ENCODE peak calls at places on chromosome 6, in seven cellular contexts. One of them, this sample, is unnamed.

GRCh38 chr6:53926505-53926904 is 131.7 kb downstream of the LRRC1 start:
- DNase-seq in thyroid gland: peak
- DNase-seq in GM13977: no peak
- DNase-seq in GM10248: no peak
- DNase-seq in mucosa of descending colon: no peak
- DNase-seq in BE2C: no peak
- DNase-seq in heart right ventricle: no peak
- DNase-seq in this sample: no peak

GRCh38 chr6:34338377-34338776 is 54.1 kb downstream of the NUDT3 start:
- DNase-seq in thyroid gland: no peak
- DNase-seq in GM13977: no peak
- DNase-seq in GM10248: no peak
- DNase-seq in mucosa of descending colon: no peak
- DNase-seq in BE2C: no peak
- DNase-seq in heart right ventricle: no peak
- DNase-seq in this sample: no peak

GRCh38 chr6:42805297-42805861 is 23.5 kb downstream of the BICRAL start:
- DNase-seq in thyroid gland: no peak
- DNase-seq in GM13977: no peak
- DNase-seq in GM10248: no peak
- DNase-seq in mucosa of descending colon: no peak
- DNase-seq in BE2C: no peak
- DNase-seq in heart right ventricle: no peak
- DNase-seq in this sample: no peak

GRCh38 chr6:143721642-143722041 is 43.9 kb downstream of the PHACTR2 start:
- DNase-seq in thyroid gland: no peak
- DNase-seq in GM13977: no peak
- DNase-seq in GM10248: no peak
- DNase-seq in mucosa of descending colon: no peak
- DNase-seq in BE2C: no peak
- DNase-seq in heart right ventricle: no peak
- DNase-seq in this sample: no peak

GRCh38 chr6:39266375-39266774 is 37.1 kb upstream of the KCNK5 start:
- DNase-seq in thyroid gland: no peak
- DNase-seq in GM13977: no peak
- DNase-seq in GM10248: no peak
- DNase-seq in mucosa of descending colon: no peak
- DNase-seq in BE2C: no peak
- DNase-seq in heart right ventricle: no peak
- DNase-seq in this sample: no peak

GRCh38 chr6:85449388-85449817 is 480 bp upstream of the NT5E start:
- DNase-seq in thyroid gland: peak
- DNase-seq in GM13977: peak
- DNase-seq in GM10248: peak
- DNase-seq in mucosa of descending colon: no peak
- DNase-seq in BE2C: peak
- DNase-seq in heart right ventricle: no peak
- DNase-seq in this sample: peak

GRCh38 chr6:169843991-169844390 is 92.6 kb downstream of the ERMARD start:
- DNase-seq in thyroid gland: no peak
- DNase-seq in GM13977: no peak
- DNase-seq in GM10248: no peak
- DNase-seq in mucosa of descending colon: no peak
- DNase-seq in BE2C: no peak
- DNase-seq in heart right ventricle: no peak
- DNase-seq in this sample: no peak

GRCh38 chr6:43144879-43145278 is 26.2 kb upstream of the SRF start:
- DNase-seq in thyroid gland: no peak
- DNase-seq in GM13977: no peak
- DNase-seq in GM10248: no peak
- DNase-seq in mucosa of descending colon: no peak
- DNase-seq in BE2C: no peak
- DNase-seq in heart right ventricle: no peak
- DNase-seq in this sample: no peak

GRCh38 chr6:25303234-25303633 is 24.1 kb downstream of the CARMIL1 start:
- DNase-seq in thyroid gland: no peak
- DNase-seq in GM13977: no peak
- DNase-seq in GM10248: no peak
- DNase-seq in mucosa of descending colon: no peak
- DNase-seq in BE2C: no peak
- DNase-seq in heart right ventricle: no peak
- DNase-seq in this sample: no peak

GRCh38 chr6:165704001-165704748 is 41.1 kb upstream of the PDE10A start:
- DNase-seq in thyroid gland: peak
- DNase-seq in GM13977: no peak
- DNase-seq in GM10248: no peak
- DNase-seq in mucosa of descending colon: no peak
- DNase-seq in BE2C: no peak
- DNase-seq in heart right ventricle: no peak
- DNase-seq in this sample: no peak

GRCh38 chr6:45371924-45372582 is 5.7 kb downstream of the SUPT3H start:
- DNase-seq in thyroid gland: no peak
- DNase-seq in GM13977: no peak
- DNase-seq in GM10248: no peak
- DNase-seq in mucosa of descending colon: no peak
- DNase-seq in BE2C: no peak
- DNase-seq in heart right ventricle: no peak
- DNase-seq in this sample: no peak

GRCh38 chr6:17584241-17584803 is 15.8 kb upstream of the FAM8A1 start:
- DNase-seq in thyroid gland: peak
- DNase-seq in GM13977: peak
- DNase-seq in GM10248: peak
- DNase-seq in mucosa of descending colon: no peak
- DNase-seq in BE2C: peak
- DNase-seq in heart right ventricle: no peak
- DNase-seq in this sample: peak

GRCh38 chr6:136212616-136213396 is 37.3 kb downstream of the MTFR2 start:
- DNase-seq in thyroid gland: no peak
- DNase-seq in GM13977: no peak
- DNase-seq in GM10248: no peak
- DNase-seq in mucosa of descending colon: no peak
- DNase-seq in BE2C: no peak
- DNase-seq in heart right ventricle: no peak
- DNase-seq in this sample: no peak

GRCh38 chr6:38720295-38720694 is 5.2 kb downstream of the DNAH8 start:
- DNase-seq in thyroid gland: no peak
- DNase-seq in GM13977: no peak
- DNase-seq in GM10248: no peak
- DNase-seq in mucosa of descending colon: no peak
- DNase-seq in BE2C: no peak
- DNase-seq in heart right ventricle: no peak
- DNase-seq in this sample: no peak

GRCh38 chr6:105733556-105734162 is 330.8 kb upstream of the PREP start:
- DNase-seq in thyroid gland: no peak
- DNase-seq in GM13977: no peak
- DNase-seq in GM10248: no peak
- DNase-seq in mucosa of descending colon: no peak
- DNase-seq in BE2C: no peak
- DNase-seq in heart right ventricle: no peak
- DNase-seq in this sample: no peak

GRCh38 chr6:70103798-70104197 is 199.1 kb downstream of the COL9A1 start:
- DNase-seq in thyroid gland: no peak
- DNase-seq in GM13977: no peak
- DNase-seq in GM10248: no peak
- DNase-seq in mucosa of descending colon: no peak
- DNase-seq in BE2C: no peak
- DNase-seq in heart right ventricle: no peak
- DNase-seq in this sample: no peak

GRCh38 chr6:124868476-124868875 is 93.8 kb upstream of the RNF217 start:
- DNase-seq in thyroid gland: no peak
- DNase-seq in GM13977: no peak
- DNase-seq in GM10248: no peak
- DNase-seq in mucosa of descending colon: no peak
- DNase-seq in BE2C: no peak
- DNase-seq in heart right ventricle: no peak
- DNase-seq in this sample: no peak

GRCh38 chr6:124873066-124873410 is 89.2 kb upstream of the RNF217 start:
- DNase-seq in thyroid gland: no peak
- DNase-seq in GM13977: no peak
- DNase-seq in GM10248: no peak
- DNase-seq in mucosa of descending colon: no peak
- DNase-seq in BE2C: no peak
- DNase-seq in heart right ventricle: no peak
- DNase-seq in this sample: no peak

GRCh38 chr6:124869412-124869811 is 92.8 kb upstream of the RNF217 start:
- DNase-seq in thyroid gland: no peak
- DNase-seq in GM13977: no peak
- DNase-seq in GM10248: no peak
- DNase-seq in mucosa of descending colon: no peak
- DNase-seq in BE2C: no peak
- DNase-seq in heart right ventricle: no peak
- DNase-seq in this sample: no peak

GRCh38 chr6:124872361-124873065 is 89.7 kb upstream of the RNF217 start:
- DNase-seq in thyroid gland: no peak
- DNase-seq in GM13977: no peak
- DNase-seq in GM10248: no peak
- DNase-seq in mucosa of descending colon: no peak
- DNase-seq in BE2C: no peak
- DNase-seq in heart right ventricle: no peak
- DNase-seq in this sample: no peak

GRCh38 chr6:124870611-124871201 is 91.5 kb upstream of the RNF217 start:
- DNase-seq in thyroid gland: no peak
- DNase-seq in GM13977: no peak
- DNase-seq in GM10248: no peak
- DNase-seq in mucosa of descending colon: no peak
- DNase-seq in BE2C: no peak
- DNase-seq in heart right ventricle: no peak
- DNase-seq in this sample: no peak
- TF ChIP-seq CTCF in thyroid gland: peak
- TF ChIP-seq CTCF in GM13977: peak
- TF ChIP-seq CTCF in GM10248: no peak
- TF ChIP-seq CTCF in mucosa of descending colon: no peak
- TF ChIP-seq CTCF in BE2C: peak
- TF ChIP-seq CTCF in heart right ventricle: peak
- TF ChIP-seq CTCF in this sample: no peak

GRCh38 chr6:14384175-14384949 is 266.8 kb downstream of the CD83 start:
- DNase-seq in thyroid gland: no peak
- DNase-seq in GM13977: no peak
- DNase-seq in GM10248: no peak
- DNase-seq in mucosa of descending colon: no peak
- DNase-seq in BE2C: no peak
- DNase-seq in heart right ventricle: no peak
- DNase-seq in this sample: no peak
- TF ChIP-seq CTCF in thyroid gland: no peak
- TF ChIP-seq CTCF in GM13977: no peak
- TF ChIP-seq CTCF in GM10248: no peak
- TF ChIP-seq CTCF in mucosa of descending colon: no peak
- TF ChIP-seq CTCF in BE2C: no peak
- TF ChIP-seq CTCF in heart right ventricle: no peak
- TF ChIP-seq CTCF in this sample: no peak

GRCh38 chr6:3193102-3193837 is 34.2 kb downstream of the TUBB2B start:
- DNase-seq in thyroid gland: no peak
- DNase-seq in GM13977: peak
- DNase-seq in GM10248: no peak
- DNase-seq in mucosa of descending colon: no peak
- DNase-seq in BE2C: no peak
- DNase-seq in heart right ventricle: no peak
- DNase-seq in this sample: no peak

GRCh38 chr6:3195377-3195694 is 32.1 kb downstream of the TUBB2B start:
- DNase-seq in thyroid gland: no peak
- DNase-seq in GM13977: no peak
- DNase-seq in GM10248: no peak
- DNase-seq in mucosa of descending colon: no peak
- DNase-seq in BE2C: no peak
- DNase-seq in heart right ventricle: no peak
- DNase-seq in this sample: no peak

GRCh38 chr6:3196770-3197169 is 30.7 kb downstream of the TUBB2B start:
- DNase-seq in thyroid gland: no peak
- DNase-seq in GM13977: no peak
- DNase-seq in GM10248: no peak
- DNase-seq in mucosa of descending colon: no peak
- DNase-seq in BE2C: no peak
- DNase-seq in heart right ventricle: no peak
- DNase-seq in this sample: no peak

GRCh38 chr6:3194535-3195376 is 32.7 kb downstream of the TUBB2B start:
- DNase-seq in thyroid gland: no peak
- DNase-seq in GM13977: peak
- DNase-seq in GM10248: peak
- DNase-seq in mucosa of descending colon: no peak
- DNase-seq in BE2C: peak
- DNase-seq in heart right ventricle: no peak
- DNase-seq in this sample: peak

DNA sequence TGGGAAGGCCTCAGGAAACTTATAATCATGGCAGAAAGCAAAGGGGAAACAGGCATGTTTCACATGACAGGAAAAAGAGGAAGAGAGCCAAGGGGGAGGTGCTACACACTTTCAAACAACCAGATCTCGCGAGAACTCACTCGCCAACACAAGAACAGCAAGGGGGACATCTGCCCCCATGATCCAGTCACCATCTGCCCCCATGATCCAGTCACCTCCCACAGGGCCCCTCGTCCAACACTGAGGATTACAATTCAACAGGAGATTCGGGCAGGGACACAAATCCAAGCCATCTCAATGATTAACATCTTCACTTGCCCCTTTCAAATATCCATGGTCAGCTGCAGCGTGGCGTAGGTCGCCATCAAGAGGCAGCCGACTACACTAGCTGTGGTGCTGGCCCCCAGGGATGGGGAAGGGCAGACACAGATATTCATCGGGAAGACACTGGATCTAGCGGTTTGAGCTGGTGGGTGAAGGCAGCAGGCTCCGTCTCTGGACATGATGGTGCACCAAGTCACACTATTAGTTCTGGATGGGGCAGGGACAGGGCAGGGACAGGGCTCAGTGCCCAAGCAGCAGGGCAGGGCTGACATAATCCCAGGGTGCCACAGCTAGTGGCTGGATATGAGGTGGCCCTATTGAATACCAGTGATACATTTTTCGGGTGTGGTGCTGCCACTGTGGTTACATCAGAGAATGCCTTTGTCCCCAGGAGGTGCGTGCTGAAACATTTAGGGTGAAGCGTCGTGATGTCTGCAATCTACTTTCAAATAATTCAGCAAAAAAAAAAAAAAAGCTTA is 31.6 kb downstream of the TUBB2B start:
- DNase-seq in thyroid gland: no peak
- DNase-seq in GM13977: no peak
- DNase-seq in GM10248: no peak
- DNase-seq in mucosa of descending colon: no peak
- DNase-seq in BE2C: peak
- DNase-seq in heart right ventricle: no peak
- DNase-seq in this sample: no peak
- TF ChIP-seq CTCF in thyroid gland: no peak
- TF ChIP-seq CTCF in GM13977: no peak
- TF ChIP-seq CTCF in GM10248: no peak
- TF ChIP-seq CTCF in mucosa of descending colon: no peak
- TF ChIP-seq CTCF in BE2C: peak
- TF ChIP-seq CTCF in heart right ventricle: no peak
- TF ChIP-seq CTCF in this sample: no peak

GRCh38 chr6:156450421-156450820 is 326.8 kb upstream of the ARID1B start:
- DNase-seq in thyroid gland: no peak
- DNase-seq in GM13977: no peak
- DNase-seq in GM10248: no peak
- DNase-seq in mucosa of descending colon: no peak
- DNase-seq in BE2C: no peak
- DNase-seq in heart right ventricle: no peak
- DNase-seq in this sample: no peak
- TF ChIP-seq CTCF in thyroid gland: no peak
- TF ChIP-seq CTCF in GM13977: no peak
- TF ChIP-seq CTCF in GM10248: no peak
- TF ChIP-seq CTCF in mucosa of descending colon: no peak
- TF ChIP-seq CTCF in BE2C: no peak
- TF ChIP-seq CTCF in heart right ventricle: no peak
- TF ChIP-seq CTCF in this sample: no peak

This sample was measured in GM20000.